ENCODE peak calls at places on chromosomes 6 and 20, in ten cellular contexts. V, W, U, Y, G, H, P, Z, J and E are unnamed samples.

GRCh38 chr6:87116922-87117321 is 22.0 kb upstream of the CGA start:
- DNase-seq in Z (no peak), Y (no peak), J (no peak), V (no peak), P (no peak), U (no peak), H (no peak), G (no peak), W (no peak), E (no peak)

GRCh38 chr20:41159547-41159946 is 22.2 kb downstream of the PLCG1 start:
- DNase-seq in U (no peak), Z (no peak), J (no peak), W (no peak), G (no peak), P (no peak), H (no peak), Y (no peak), V (no peak), E (no peak)

GRCh38 chr20:62088258-62089127 is 22.8 kb upstream of the TAF4 start:
- DNase-seq in H (no peak), W (no peak), Z (no peak), Y (peak; percentile 80), V (no peak), P (peak; percentile 80), J (no peak), G (no peak), U (peak; percentile 99), E (no peak)

GRCh38 chr6:126773122-126773805 is 345.2 kb upstream of the RSPO3 start:
- DNase-seq in U (no peak), V (no peak), P (no peak), Z (no peak), J (no peak), G (peak; percentile 37), Y (no peak), H (no peak), W (no peak), E (no peak)

GRCh38 chr6:134253681-134254080 is 64.2 kb downstream of the SGK1 start:
- DNase-seq in V (no peak), J (no peak), U (peak; percentile 13), Z (no peak), H (no peak), W (no peak), P (peak; percentile 41), G (peak; percentile 38), Y (peak; percentile 37), E (no peak)

GRCh38 chr20:20198011-20198410 is 145.7 kb downstream of the CFAP61 start:
- DNase-seq in J (no peak), P (no peak), V (no peak), G (no peak), Y (no peak), U (no peak), H (no peak), Z (no peak), W (no peak), E (no peak)

GRCh38 chr6:6006428-6007310 is at the start of gene NRN1:
- DNase-seq in Z (no peak), V (peak; percentile 38), Y (no peak), J (peak; percentile 11), U (no peak), H (no peak), W (peak; percentile 33), P (no peak), G (no peak), E (no peak)

GRCh38 chr20:32017711-32018251 is 7.5 kb downstream of the CCM2L start:
- DNase-seq in U (no peak), W (peak; percentile 98), J (peak; percentile 37), V (no peak), Y (peak; percentile 93), G (peak; percentile 55), Z (no peak), P (peak; percentile 69), H (peak; percentile 81), E (no peak)

GRCh38 chr6:137181876-137182653 is 8.6 kb upstream of the IL22RA2 start:
- DNase-seq in J (no peak), Y (no peak), V (no peak), G (no peak), P (no peak), U (no peak), Z (no peak), W (no peak), H (no peak), E (no peak)

GRCh38 chr6:137190710-137191109 is 17.3 kb upstream of the IL22RA2 start:
- DNase-seq in Z (no peak), H (no peak), G (no peak), P (no peak), Y (no peak), J (no peak), V (no peak), W (no peak), U (no peak), E (no peak)

GRCh38 chr6:137188855-137189254 is 15.4 kb upstream of the IL22RA2 start:
- DNase-seq in P (peak; percentile 23), U (no peak), G (peak; percentile 7), Y (no peak), V (no peak), Z (no peak), H (no peak), W (no peak), J (no peak), E (no peak)

GRCh38 chr6:137182654-137183073 is 9.2 kb upstream of the IL22RA2 start:
- DNase-seq in J (no peak), V (no peak), Y (no peak), P (no peak), Z (no peak), G (no peak), W (no peak), U (no peak), H (no peak), E (no peak)

DNA sequence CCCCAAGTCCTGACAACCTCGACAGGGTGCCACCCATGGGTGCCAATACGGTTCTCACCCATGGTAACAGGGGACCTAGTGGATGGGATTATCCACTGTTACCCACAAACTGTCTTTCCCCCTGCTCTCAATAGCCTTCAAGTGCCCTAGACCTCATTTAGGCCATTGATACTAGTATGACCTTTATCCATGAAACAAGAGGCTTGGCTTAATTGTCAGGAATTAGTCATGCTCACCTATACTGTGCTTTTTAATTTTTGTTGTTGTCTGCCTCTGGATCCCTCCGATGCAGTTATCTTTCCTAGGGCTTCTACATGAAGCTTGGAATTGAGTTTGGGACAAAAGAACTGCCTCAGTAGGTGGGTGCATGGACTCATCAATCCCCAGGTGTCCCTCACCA is 11.8 kb upstream of the IL22RA2 start:
- DNase-seq in Y (no peak), V (no peak), G (no peak), W (no peak), U (no peak), J (no peak), H (no peak), Z (no peak), P (no peak), E (no peak)
- H3K9me3 ChIP-seq in Y (peaks cover 21% of the 10 kb centered on the region), V (peaks cover 55% of the 10 kb centered on the region), G (peaks cover 6% of the 10 kb centered on the region), W (peaks cover 62% of the 10 kb centered on the region), U (peaks cover 21% of the 10 kb centered on the region), J (peaks cover 7% of the 10 kb centered on the region), H (peaks cover 15% of the 10 kb centered on the region), Z (peaks cover 3% of the 10 kb centered on the region), P (peaks cover 56% of the 10 kb centered on the region), E (peaks cover 5% of the 10 kb centered on the region)

GRCh38 chr20:48797850-48798747 is 29.7 kb downstream of the PREX1 start:
- DNase-seq in Y (no peak), G (no peak), U (no peak), W (no peak), P (no peak), V (no peak), J (no peak), H (no peak), Z (peak; percentile 45), E (no peak)
- H3K4me1 ChIP-seq in Y (peaks cover 5% of the 10 kb centered on the region), G (peaks cover 30% of the 10 kb centered on the region), U (no peaks in the 10 kb centered on the region), W (no peaks in the 10 kb centered on the region), P (no peaks in the 10 kb centered on the region), V (no peaks in the 10 kb centered on the region), J (peaks cover 91% of the 10 kb centered on the region), H (no peaks in the 10 kb centered on the region), Z (peaks cover 4% of the 10 kb centered on the region), E (no peaks in the 10 kb centered on the region)

GRCh38 chr6:28597924-28598323 is 72.2 kb downstream of the GPX5 start:
- DNase-seq in G (no peak), Y (peak; percentile 33), H (no peak), P (peak; percentile 13), W (no peak), U (no peak), Z (no peak), V (no peak), J (no peak), E (no peak)

GRCh38 chr6:28600188-28600587 is 74.5 kb downstream of the GPX5 start:
- DNase-seq in P (no peak), G (no peak), Y (no peak), V (no peak), H (no peak), U (no peak), Z (no peak), J (no peak), W (no peak), E (no peak)

GRCh38 chr6:28598757-28599686 is 73.3 kb downstream of the GPX5 start:
- DNase-seq in J (no peak), H (no peak), W (no peak), Y (no peak), U (no peak), G (no peak), Z (no peak), V (no peak), P (no peak), E (no peak)

DNA sequence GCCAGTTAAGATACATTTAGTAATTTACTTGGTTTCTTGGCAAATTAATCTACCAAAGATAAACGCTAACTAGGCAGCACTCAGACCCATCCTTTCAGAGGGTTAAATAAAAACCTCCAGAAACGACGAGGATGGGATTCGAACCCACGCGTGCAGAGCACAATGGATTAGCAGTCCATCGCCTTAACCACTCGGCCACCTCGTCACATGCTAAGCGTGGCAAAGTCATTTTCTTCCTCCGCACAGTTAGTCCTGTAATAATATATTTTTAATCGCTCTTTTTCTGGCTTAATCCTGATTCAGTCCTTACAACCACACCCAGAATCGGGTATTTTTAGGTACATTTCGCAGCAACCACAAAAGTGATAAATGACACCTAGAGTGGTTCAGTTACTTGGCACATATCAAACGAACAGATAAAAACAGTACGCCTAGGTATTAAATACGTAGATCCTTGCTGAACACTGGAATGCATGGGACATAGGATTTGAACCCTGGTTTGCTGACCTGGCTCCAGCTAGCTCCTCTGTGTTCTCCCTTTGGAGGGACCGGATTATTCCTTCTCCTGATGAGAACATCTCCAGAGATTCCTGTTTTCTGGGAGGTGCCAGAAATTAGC is 71.6 kb downstream of the GPX5 start:
- DNase-seq in W (peak; percentile 61), Y (peak; percentile 58), H (no peak), J (no peak), G (no peak), U (peak; percentile 68), V (no peak), Z (no peak), P (peak; percentile 46), E (no peak)
- H3K9me3 ChIP-seq in W (no peaks in the 10 kb centered on the region), Y (no peaks in the 10 kb centered on the region), H (peaks cover 5% of the 10 kb centered on the region), J (no peaks in the 10 kb centered on the region), G (no peaks in the 10 kb centered on the region), U (no peaks in the 10 kb centered on the region), V (no peaks in the 10 kb centered on the region), Z (no peaks in the 10 kb centered on the region), P (no peaks in the 10 kb centered on the region), E (no peaks in the 10 kb centered on the region)

GRCh38 chr6:104607501-104607900 is 252.2 kb downstream of the HACE1 start:
- DNase-seq in P (no peak), W (no peak), G (no peak), V (no peak), Y (no peak), U (no peak), J (no peak), Z (no peak), H (no peak), E (no peak)

GRCh38 chr6:104603108-104603745 is 256.5 kb downstream of the HACE1 start:
- DNase-seq in Y (no peak), W (no peak), V (no peak), U (no peak), P (no peak), G (peak; percentile 13), J (no peak), H (no peak), Z (no peak), E (no peak)

GRCh38 chr6:104601756-104602155 is 258.0 kb downstream of the HACE1 start:
- DNase-seq in U (no peak), P (no peak), G (no peak), Y (no peak), Z (no peak), W (no peak), H (no peak), V (no peak), J (no peak), E (no peak)

GRCh38 chr6:104606361-104606760 is 253.4 kb downstream of the HACE1 start:
- DNase-seq in G (no peak), Y (no peak), P (no peak), V (no peak), J (no peak), Z (no peak), H (no peak), U (no peak), W (peak; percentile 34), E (no peak)

DNA sequence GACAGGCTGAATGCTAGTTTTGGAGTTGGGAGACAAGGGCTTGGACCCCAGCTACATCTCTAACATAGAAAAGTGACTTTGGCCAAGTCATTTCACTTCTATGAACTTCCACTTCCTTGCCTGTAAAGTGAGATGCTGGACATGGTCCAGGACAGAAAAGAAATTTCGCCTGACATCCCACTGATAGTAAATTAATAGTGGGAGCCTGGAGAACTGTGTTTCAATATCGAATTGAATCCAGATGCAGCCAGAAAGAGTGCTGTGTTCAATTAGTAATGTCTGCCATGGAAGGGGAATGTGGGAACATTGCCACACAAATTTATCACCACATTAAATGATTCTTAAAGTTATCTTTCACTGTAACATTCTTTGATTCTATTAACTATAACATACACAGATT is 255.1 kb downstream of the HACE1 start:
- DNase-seq in Y (no peak), G (no peak), U (no peak), Z (no peak), P (no peak), J (no peak), W (no peak), V (no peak), H (no peak), E (no peak)
- H3K4me1 ChIP-seq in Y (no peaks in the 10 kb centered on the region), G (peaks cover 41% of the 10 kb centered on the region), U (no peaks in the 10 kb centered on the region), Z (peaks cover 5% of the 10 kb centered on the region), P (no peaks in the 10 kb centered on the region), J (no peaks in the 10 kb centered on the region), W (no peaks in the 10 kb centered on the region), V (no peaks in the 10 kb centered on the region), H (no peaks in the 10 kb centered on the region), E (peaks cover 4% of the 10 kb centered on the region)